ENCODE peak calls at places on chromosomes 7 and 10, in ten cellular contexts. B is astrocyte, Q is OCI-LY7, S is HL-60, Z is tibial artery, A is body of pancreas, P is hepatocyte, Y is psoas muscle, M is cardiac muscle cell, N is upper lobe of right lung. J is an unnamed sample.

GRCh38 chr7:277228-277627 is 12.7 kb upstream of the FOXL3 start:
- DNase-seq in B (no peak), Q (no peak), S (no peak), Z (no peak), A (no peak), P (no peak), Y (no peak), M (no peak), N (no peak), J (no peak)

GRCh38 chr10:97048649-97049427 is 136.9 kb downstream of the SLIT1 start:
- DNase-seq in B (no peak), Q (no peak), S (no peak), Z (no peak), A (no peak), P (no peak), Y (no peak), M (no peak), N (no peak), J (no peak)

GRCh38 chr7:88202799-88203198 is 17.0 kb downstream of the SRI start:
- DNase-seq in B (no peak), Q (no peak), S (no peak), Z (no peak), A (no peak), P (no peak), Y (no peak), M (no peak), N (no peak), J (no peak)

GRCh38 chr7:105648561-105649401 is 67.5 kb upstream of the EFCAB10 start:
- DNase-seq in B (no peak), Q (no peak), S (no peak), Z (no peak), A (peak), P (peak), Y (no peak), M (no peak), N (peak), J (no peak)

GRCh38 chr7:74287303-74288033 is 1.7 kb upstream of the CLIP2 start:
- DNase-seq in B (no peak), Q (no peak), S (no peak), Z (no peak), A (no peak), P (no peak), Y (no peak), M (no peak), N (no peak), J (no peak)

GRCh38 chr7:133477786-133478185 is 224.9 kb downstream of the EXOC4 start:
- DNase-seq in B (no peak), Q (no peak), S (no peak), Z (no peak), A (no peak), P (no peak), Y (no peak), M (no peak), N (no peak), J (no peak)

GRCh38 chr7:35701287-35701686 is 6.4 kb upstream of the HERPUD2 start:
- DNase-seq in B (no peak), Q (peak), S (no peak), Z (no peak), A (no peak), P (no peak), Y (no peak), M (no peak), N (no peak), J (no peak)

GRCh38 chr10:1544209-1544673 is 193.1 kb downstream of the ADARB2 start:
- DNase-seq in B (no peak), Q (no peak), S (no peak), Z (no peak), A (no peak), P (no peak), Y (no peak), M (no peak), N (peak), J (no peak)

GRCh38 chr7:43847496-43847895 is 21.8 kb downstream of the MRPS24 start:
- DNase-seq in B (peak), Q (no peak), S (no peak), Z (no peak), A (no peak), P (no peak), Y (no peak), M (no peak), N (no peak), J (no peak)

GRCh38 chr10:34886906-34887615 is 72.0 kb upstream of the PARD3 start:
- DNase-seq in B (no peak), Q (no peak), S (no peak), Z (no peak), A (no peak), P (no peak), Y (no peak), M (no peak), N (no peak), J (no peak)

GRCh38 chr10:105159268-105159667 is 518.2 kb downstream of the SORCS3 start:
- DNase-seq in B (no peak), Q (no peak), S (no peak), Z (no peak), A (no peak), P (no peak), Y (no peak), M (no peak), N (no peak), J (no peak)

GRCh38 chr10:93652857-93653256 is 40.5 kb downstream of the PDE6C start:
- DNase-seq in B (peak), Q (no peak), S (no peak), Z (no peak), A (no peak), P (no peak), Y (no peak), M (peak), N (no peak), J (no peak)

GRCh38 chr7:44607141-44608068 is 978 bp downstream of the OGDH start:
- DNase-seq in B (no peak), Q (no peak), S (no peak), Z (no peak), A (no peak), P (no peak), Y (no peak), M (no peak), N (no peak), J (no peak)

GRCh38 chr7:37432240-37432917 is 16.3 kb downstream of the ELMO1 start:
- DNase-seq in B (no peak), Q (no peak), S (no peak), Z (no peak), A (no peak), P (no peak), Y (no peak), M (no peak), N (no peak), J (no peak)

GRCh38 chr10:94524146-94524545 is 21.4 kb upstream of the HELLS start:
- DNase-seq in B (peak), Q (no peak), S (no peak), Z (no peak), A (no peak), P (no peak), Y (no peak), M (peak), N (no peak), J (no peak)

GRCh38 chr7:107201795-107202450 is 33.1 kb downstream of the HBP1 start:
- DNase-seq in B (no peak), Q (peak), S (no peak), Z (no peak), A (peak), P (peak), Y (peak), M (peak), N (no peak), J (peak)

GRCh38 chr10:73554729-73555128 is 36.4 kb downstream of the USP54 start:
- DNase-seq in B (no peak), Q (no peak), S (no peak), Z (no peak), A (no peak), P (no peak), Y (no peak), M (no peak), N (no peak), J (peak)

GRCh38 chr10:94938383-94938782 is at the start of gene CYP2C9:
- DNase-seq in B (no peak), Q (no peak), S (no peak), Z (no peak), A (no peak), P (no peak), Y (no peak), M (no peak), N (no peak), J (no peak)

GRCh38 chr7:44220732-44221131 is 20.0 kb downstream of the YKT6 start:
- DNase-seq in B (no peak), Q (no peak), S (no peak), Z (no peak), A (no peak), P (no peak), Y (peak), M (no peak), N (peak), J (peak)

GRCh38 chr10:127715782-127716378 is 21.1 kb upstream of the FOXI2 start:
- DNase-seq in B (peak), Q (peak), S (no peak), Z (no peak), A (no peak), P (no peak), Y (no peak), M (peak), N (no peak), J (no peak)

GRCh38 chr7:140217750-140218501 is 41.1 kb upstream of the KDM7A start:
- DNase-seq in B (no peak), Q (no peak), S (no peak), Z (no peak), A (no peak), P (no peak), Y (no peak), M (no peak), N (no peak), J (no peak)

GRCh38 chr10:50260791-50261281 is 9.5 kb upstream of the ASAH2 start:
- DNase-seq in B (peak), Q (peak), S (no peak), Z (no peak), A (no peak), P (no peak), Y (no peak), M (no peak), N (no peak), J (no peak)

GRCh38 chr10:80588506-80589020 is 50.9 kb downstream of the SH2D4B start:
- DNase-seq in B (no peak), Q (no peak), S (no peak), Z (no peak), A (no peak), P (no peak), Y (no peak), M (no peak), N (no peak), J (no peak)

GRCh38 chr10:25017247-25017590 is 807 bp downstream of the THNSL1 start:
- DNase-seq in B (peak), Q (no peak), S (no peak), Z (no peak), A (peak), P (peak), Y (no peak), M (peak), N (no peak), J (no peak)

GRCh38 chr10:49569031-49569765 is 30.3 kb upstream of the ERCC6 start:
- DNase-seq in B (peak), Q (no peak), S (peak), Z (no peak), A (no peak), P (no peak), Y (no peak), M (peak), N (no peak), J (no peak)

GRCh38 chr10:24503627-24504320 is 219.9 kb downstream of the ARHGAP21 start:
- DNase-seq in B (peak), Q (peak), S (no peak), Z (no peak), A (peak), P (peak), Y (no peak), M (peak), N (no peak), J (no peak)

GRCh38 chr7:100752994-100753393 is 19.6 kb downstream of the ZAN start:
- DNase-seq in B (no peak), Q (no peak), S (no peak), Z (no peak), A (no peak), P (no peak), Y (no peak), M (no peak), N (no peak), J (no peak)

GRCh38 chr7:40412323-40412722 is 277.5 kb downstream of the SUGCT start:
- DNase-seq in B (no peak), Q (no peak), S (no peak), Z (no peak), A (no peak), P (no peak), Y (no peak), M (no peak), N (no peak), J (no peak)

GRCh38 chr10:121998462-121998861 is 9.5 kb downstream of the TACC2 start:
- DNase-seq in B (no peak), Q (no peak), S (no peak), Z (no peak), A (no peak), P (no peak), Y (no peak), M (no peak), N (no peak), J (no peak)

GRCh38 chr10:121990015-121990677 is 1.2 kb downstream of the TACC2 start:
- DNase-seq in B (no peak), Q (no peak), S (no peak), Z (no peak), A (peak), P (no peak), Y (no peak), M (no peak), N (no peak), J (no peak)

GRCh38 chr10:121988361-121989324 is at the start of gene TACC2:
- DNase-seq in B (no peak), Q (no peak), S (no peak), Z (no peak), A (no peak), P (no peak), Y (peak), M (no peak), N (peak), J (no peak)

GRCh38 chr10:121999301-121999700 is 10.3 kb downstream of the TACC2 start:
- DNase-seq in B (no peak), Q (no peak), S (no peak), Z (no peak), A (no peak), P (no peak), Y (no peak), M (no peak), N (no peak), J (no peak)

DNA sequence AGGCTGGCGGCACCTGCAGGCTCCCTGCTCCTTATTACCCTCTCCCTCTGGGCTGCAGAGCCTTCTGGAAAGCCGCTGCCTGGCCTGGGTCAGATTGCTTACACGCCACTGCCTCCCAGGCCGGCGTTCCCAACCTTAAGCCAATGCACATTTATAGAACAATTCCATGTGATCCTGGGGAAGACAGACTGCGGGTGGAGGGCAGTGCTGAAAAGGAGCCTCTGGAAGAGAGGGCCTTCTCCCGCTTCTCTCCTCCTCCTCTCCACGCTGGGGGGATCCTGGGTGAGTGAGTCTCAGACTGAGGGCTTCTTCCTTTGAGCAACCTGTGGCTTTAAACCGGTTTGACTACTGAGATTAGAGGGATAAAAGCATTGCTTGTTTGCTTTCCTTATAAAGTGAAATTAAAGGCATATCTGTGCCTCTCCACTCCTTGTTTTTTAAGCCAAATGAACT is 5.5 kb downstream of the TACC2 start:
- DNase-seq in B (no peak), Q (no peak), S (no peak), Z (peak), A (peak), P (peak), Y (peak), M (no peak), N (peak), J (peak)
- H3K4me3 ChIP-seq in B (no peak), Q (no peak), S (no peak), Z (peak), A (no peak), P (no peak), Y (peak), M (no peak), N (no peak), J (no peak)

GRCh38 chr10:102917962-102918816 is at the start of gene CNNM2:
- DNase-seq in B (peak), Q (peak), S (peak), Z (peak), A (peak), P (peak), Y (peak), M (peak), N (peak), J (peak)
- TF ChIP-seq CTCF in B (no peak), Q (peak), S (no peak), Z (no peak), A (peak), P (peak), Y (no peak), M (no peak), N (no peak), J (no peak)

DNA sequence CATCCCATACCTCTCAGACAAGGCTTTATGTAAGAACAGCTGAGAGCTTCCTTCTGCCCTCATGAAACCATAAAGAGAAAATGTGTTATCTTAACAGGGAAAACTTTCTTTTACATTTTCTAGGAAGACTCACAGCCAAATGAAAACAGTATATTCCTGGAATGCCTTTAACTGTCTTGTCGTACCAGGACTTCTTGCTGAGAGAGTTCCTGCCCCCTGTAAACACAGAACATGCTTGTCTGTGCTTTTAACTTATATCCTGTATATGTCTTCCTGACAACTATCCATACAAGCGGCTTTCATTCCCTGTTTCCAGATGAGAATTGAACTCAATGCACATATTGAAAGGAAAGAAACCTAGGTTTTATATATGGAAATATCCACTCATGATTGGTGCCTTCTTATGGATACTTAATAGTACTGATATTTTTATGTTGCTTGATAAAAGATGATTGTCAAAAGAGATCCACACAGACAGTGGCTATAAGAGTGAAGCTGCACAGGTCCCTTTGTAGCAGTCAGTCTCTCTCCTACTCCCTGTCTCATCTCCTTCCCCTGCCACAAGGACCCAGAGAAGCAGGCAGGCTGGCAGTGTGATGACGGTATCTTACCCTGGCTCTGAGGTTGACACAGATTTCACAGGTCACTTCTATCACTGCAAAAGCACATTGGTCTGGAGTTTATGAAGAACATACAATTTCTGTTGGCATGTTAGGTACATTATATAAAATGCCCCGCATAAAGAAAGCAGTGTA is 64.6 kb upstream of the AHR start:
- DNase-seq in B (no peak), Q (no peak), S (peak), Z (no peak), A (no peak), P (no peak), Y (no peak), M (peak), N (peak), J (no peak)
- H3K27ac ChIP-seq in B (peak), Q (no peak), S (peak), Z (peak), A (no peak), P (peak), Y (no peak), M (no peak), N (peak), J (peak)

DNA sequence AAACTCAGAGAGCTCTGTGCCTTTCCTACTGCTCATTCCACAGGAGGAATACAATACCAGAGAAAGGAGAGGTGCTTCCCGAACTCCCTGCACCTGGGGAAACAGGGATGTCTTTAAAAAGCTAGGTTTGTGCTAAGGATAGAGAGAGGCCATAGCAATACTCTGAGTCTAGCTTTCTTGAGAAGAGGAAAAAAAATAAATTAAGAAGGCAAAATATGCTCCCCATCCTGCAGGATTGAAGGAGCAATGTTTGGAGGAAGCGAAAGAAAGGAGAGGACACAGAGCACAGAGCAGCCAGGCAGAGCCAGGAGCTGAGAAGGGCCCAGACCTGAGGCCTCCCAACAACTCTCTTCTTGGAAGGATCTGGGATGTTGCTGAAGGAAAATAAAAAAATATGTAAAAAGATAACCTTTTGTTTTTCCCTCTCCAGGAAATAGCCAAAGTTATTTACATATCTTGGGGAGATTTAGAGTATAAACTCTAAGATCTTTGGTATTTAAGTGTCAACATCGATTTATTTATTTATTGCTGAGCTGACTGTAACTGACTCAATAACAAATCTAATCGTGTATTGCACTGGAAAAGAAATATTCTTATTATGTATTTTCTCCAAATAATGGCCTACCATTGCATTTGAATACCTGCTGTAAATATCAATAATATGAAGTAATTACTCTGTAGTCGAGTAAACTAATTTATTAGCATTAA is 1.6 kb upstream of the HOXA11 start:
- DNase-seq in B (no peak), Q (no peak), S (no peak), Z (peak), A (no peak), P (no peak), Y (no peak), M (no peak), N (no peak), J (no peak)
- H3K4me3 ChIP-seq in B (no peak), Q (no peak), S (no peak), Z (no peak), A (no peak), P (peak), Y (no peak), M (no peak), N (no peak), J (no peak)

DNA sequence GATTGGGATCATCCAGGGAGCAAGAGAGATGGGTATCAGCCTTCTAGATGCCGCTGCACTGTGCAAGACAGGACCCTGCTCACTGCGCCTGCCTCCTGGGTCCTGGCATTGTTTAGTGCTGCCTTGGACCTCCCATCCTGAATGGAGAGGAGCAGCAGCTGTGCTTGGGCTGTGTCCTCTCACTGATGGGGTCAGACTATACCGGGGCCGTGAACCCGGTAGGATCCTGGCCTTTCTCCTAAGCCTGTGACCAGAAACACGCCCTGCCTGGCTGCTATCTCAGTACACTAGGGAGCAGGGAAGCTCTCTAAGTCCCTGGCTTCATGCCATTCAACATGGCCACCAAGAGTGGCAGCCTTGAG is 309.4 kb upstream of the ZNF32 start:
- DNase-seq in B (no peak), Q (no peak), S (no peak), Z (no peak), A (no peak), P (no peak), Y (no peak), M (no peak), N (no peak), J (no peak)
- TF ChIP-seq CTCF in B (no peak), Q (no peak), S (no peak), Z (no peak), A (no peak), P (no peak), Y (no peak), M (no peak), N (no peak), J (no peak)

DNA sequence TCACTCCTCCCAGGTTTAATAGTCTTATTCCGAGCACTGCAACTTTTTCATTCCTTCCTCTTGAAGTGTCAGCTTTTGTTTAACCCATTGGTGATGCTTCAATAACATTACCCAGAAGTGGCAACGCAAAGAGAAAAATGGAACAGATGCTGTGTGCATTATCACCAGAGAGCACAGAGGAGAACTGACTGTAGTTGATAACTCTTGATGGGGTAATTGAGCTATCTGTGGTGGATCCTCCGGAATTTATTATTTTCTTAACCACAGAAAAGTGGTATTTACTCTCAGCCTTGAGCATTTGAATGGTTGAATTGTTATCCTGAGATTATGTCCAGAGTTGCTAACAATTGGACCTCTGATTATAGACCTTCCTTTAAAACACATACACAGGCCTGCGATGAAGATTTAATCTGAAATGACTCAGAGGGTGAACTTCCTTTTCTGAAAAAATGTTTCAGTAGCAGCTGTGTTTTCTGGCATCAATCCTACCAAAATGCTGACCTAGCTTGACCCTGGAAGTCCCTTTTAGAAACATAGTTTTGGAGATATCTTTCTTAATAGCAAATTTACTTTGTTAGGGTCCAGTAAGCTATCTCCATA is 1584.4 kb upstream of the LRRTM3 start:
- DNase-seq in B (peak), Q (no peak), S (no peak), Z (no peak), A (peak), P (no peak), Y (no peak), M (peak), N (no peak), J (no peak)
- H3K27ac ChIP-seq in B (no peak), Q (no peak), S (no peak), Z (no peak), A (no peak), P (no peak), Y (no peak), M (no peak), N (no peak), J (no peak)